ENCODE peak calls at places on chromosomes 16 and 17, in four cellular contexts. Y is K562, Z is H1, P is GM12878. X is an unnamed sample.

GRCh38 chr16:83680980-83681379 is 126.8 kb upstream of the HSBP1 start:
- DNase-seq in Y (no peak), Z (no peak), P (no peak), X (no peak)

GRCh38 chr17:16171613-16172012 is 43.7 kb downstream of the NCOR1 start:
- DNase-seq in Y (no peak), Z (no peak), P (no peak), X (peak; percentile 47)

GRCh38 chr16:51113254-51114125 is 37.6 kb downstream of the SALL1 start:
- DNase-seq in Y (no peak), Z (no peak), P (no peak), X (no peak)

GRCh38 chr16:74309789-74310781 is 13.5 kb downstream of the PSMD7 start:
- DNase-seq in Y (peak; percentile 41), Z (no peak), P (no peak), X (peak; percentile 56)

GRCh38 chr17:54426287-54426886 is 474.3 kb upstream of the TOM1L1 start:
- DNase-seq in Y (no peak), Z (no peak), P (no peak), X (no peak)

GRCh38 chr16:4082474-4083044 is 33.7 kb downstream of the ADCY9 start:
- DNase-seq in Y (no peak), Z (no peak), P (no peak), X (no peak)

GRCh38 chr17:67532326-67532871 is 155.3 kb downstream of the PITPNC1 start:
- DNase-seq in Y (no peak), Z (no peak), P (no peak), X (no peak)

GRCh38 chr17:57655564-57655963 is 89.5 kb downstream of the CCDC182 start:
- DNase-seq in Y (no peak), Z (no peak), P (no peak), X (no peak)

GRCh38 chr17:53462393-53462811 is 360.3 kb upstream of the KIF2B start:
- DNase-seq in Y (no peak), Z (no peak), P (no peak), X (no peak)

GRCh38 chr16:76577003-76577402 is 299.8 kb downstream of the CNTNAP4 start:
- DNase-seq in Y (no peak), Z (no peak), P (peak; percentile 61), X (no peak)

GRCh38 chr16:74111583-74111982 is 185.0 kb upstream of the PSMD7 start:
- DNase-seq in Y (no peak), Z (no peak), P (no peak), X (no peak)

GRCh38 chr17:63337579-63337978 is 108.5 kb downstream of the CYB561 start:
- DNase-seq in Y (no peak), Z (no peak), P (no peak), X (no peak)

GRCh38 chr16:56311208-56312027 is 113.9 kb downstream of the AMFR start:
- DNase-seq in Y (no peak), Z (no peak), P (no peak), X (no peak)

GRCh38 chr16:86244936-86245335 is 265.4 kb upstream of the FOXF1 start:
- DNase-seq in Y (no peak), Z (no peak), P (no peak), X (no peak)

GRCh38 chr17:65049085-65049756 is 7.3 kb downstream of the GNA13 start:
- DNase-seq in Y (no peak), Z (no peak), P (no peak), X (no peak)

GRCh38 chr17:40315206-40315605 is 6.2 kb downstream of the RARA start:
- DNase-seq in Y (no peak), Z (no peak), P (no peak), X (no peak)

GRCh38 chr17:40315678-40316570 is 6.9 kb downstream of the RARA start:
- DNase-seq in Y (no peak), Z (no peak), P (no peak), X (no peak)

GRCh38 chr17:40317880-40318834 is 9.2 kb downstream of the RARA start:
- DNase-seq in Y (peak; percentile 99), Z (peak; percentile 81), P (peak; percentile 79), X (peak; percentile 94)

GRCh38 chr17:40317345-40317873 is 8.4 kb downstream of the RARA start:
- DNase-seq in Y (peak; percentile 66), Z (no peak), P (no peak), X (peak; percentile 70)

GRCh38 chr17:40316571-40317344 is 7.8 kb downstream of the RARA start:
- DNase-seq in Y (no peak), Z (no peak), P (no peak), X (peak; percentile 75)
- H3K4me3 ChIP-seq in Y (no peak overlapping the region), Z (peak overlapping the region; percentile 63), P (peak overlapping the region; percentile 91), X (no peak overlapping the region)

GRCh38 chr17:80432350-80432955 is 17.5 kb downstream of the ENDOV start:
- DNase-seq in Y (no peak), Z (no peak), P (no peak), X (no peak)
- TF ChIP-seq CHD1 in Y (no peak), Z (no peak), P (no peak), X (no peak)

GRCh38 chr17:77466596-77467223 is 325.9 kb downstream of the SEC14L1 start:
- DNase-seq in Y (no peak), Z (no peak), P (no peak), X (no peak)

GRCh38 chr17:77464988-77465357 is 324.2 kb downstream of the SEC14L1 start:
- DNase-seq in Y (no peak), Z (no peak), P (no peak), X (no peak)

GRCh38 chr17:77467513-77467912 is 326.7 kb downstream of the SEC14L1 start:
- DNase-seq in Y (no peak), Z (no peak), P (no peak), X (no peak)

GRCh38 chr17:77465358-77466041 is 324.7 kb downstream of the SEC14L1 start:
- DNase-seq in Y (no peak), Z (no peak), P (peak; percentile 86), X (peak; percentile 77)

DNA sequence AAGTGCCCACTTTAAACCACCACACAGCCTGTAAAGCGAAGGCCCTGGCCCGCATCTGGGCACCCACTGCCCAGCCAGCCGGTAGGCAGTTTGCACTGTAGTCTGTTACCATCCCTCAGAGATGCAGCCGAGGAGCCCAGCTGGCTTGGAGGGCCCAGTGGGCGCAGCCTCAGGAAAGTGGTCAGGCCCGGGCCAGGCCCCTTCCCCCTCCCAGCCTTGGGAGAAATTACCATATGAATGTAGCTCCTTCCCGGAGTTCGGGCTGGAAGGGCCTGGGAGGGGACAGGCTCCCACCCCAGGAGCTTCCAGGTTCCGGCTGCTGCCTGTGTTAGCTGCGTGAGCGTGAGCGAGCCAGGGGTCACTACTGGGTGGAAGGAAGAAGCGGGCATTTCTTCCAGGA is 325.4 kb downstream of the SEC14L1 start:
- DNase-seq in Y (no peak), Z (no peak), P (no peak), X (no peak)
- H3K4me3 ChIP-seq in Y (no peak overlapping the region), Z (peak overlapping the region; percentile 17), P (peak overlapping the region; percentile 36), X (no peak overlapping the region)

GRCh38 chr17:47244697-47245096 is 8.9 kb upstream of the ITGB3 start:
- DNase-seq in Y (no peak), Z (no peak), P (no peak), X (peak; percentile 33)

GRCh38 chr17:47240806-47241205 is 12.8 kb upstream of the ITGB3 start:
- DNase-seq in Y (no peak), Z (no peak), P (no peak), X (no peak)

GRCh38 chr17:47242648-47243047 is 11.0 kb upstream of the ITGB3 start:
- DNase-seq in Y (no peak), Z (no peak), P (no peak), X (no peak)

GRCh38 chr17:47246120-47246519 is 7.5 kb upstream of the ITGB3 start:
- DNase-seq in Y (no peak), Z (no peak), P (no peak), X (peak; percentile 25)

DNA sequence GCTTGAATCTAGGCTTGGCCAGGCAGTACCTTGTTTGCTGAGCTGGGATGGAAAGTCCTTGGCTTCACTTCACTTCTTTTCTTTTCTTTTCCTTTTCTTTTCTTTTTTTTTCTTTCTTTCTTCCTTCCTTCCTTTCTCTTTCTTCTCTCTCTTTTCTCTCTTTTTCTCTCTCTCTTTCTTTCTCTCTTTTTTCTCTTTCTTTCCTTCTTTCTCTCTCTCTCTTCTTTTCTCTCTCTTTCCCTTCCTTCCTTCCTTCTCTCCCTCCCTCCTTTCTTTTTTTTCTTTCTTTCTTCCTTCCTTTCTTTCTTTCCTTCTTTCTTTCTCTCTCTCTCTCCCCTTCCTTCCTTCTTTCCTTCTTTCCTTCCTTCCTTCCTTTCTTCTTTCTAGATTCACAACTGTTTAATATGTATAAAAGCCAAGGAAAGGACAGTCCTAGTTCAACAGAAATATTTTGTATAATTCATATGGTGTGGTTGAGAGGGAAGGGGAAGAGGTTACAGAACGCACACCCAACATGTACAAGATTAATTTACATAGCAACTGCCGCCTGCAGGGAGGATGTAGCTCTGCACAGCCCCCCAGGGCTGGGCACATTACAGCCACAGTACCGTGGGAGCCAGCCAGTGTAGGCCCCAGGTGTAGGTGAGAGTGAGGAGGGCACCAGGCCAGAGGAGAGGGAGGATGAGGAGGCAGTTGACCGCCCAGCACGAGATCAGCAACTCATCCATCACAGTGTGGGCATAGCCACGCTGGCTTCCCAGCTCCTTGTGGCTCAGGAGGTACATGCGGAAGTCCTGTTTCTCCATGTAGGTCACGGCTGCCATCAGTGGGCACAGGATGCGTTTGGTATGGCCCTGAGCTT is 9.7 kb upstream of the ITGB3 start:
- DNase-seq in Y (no peak), Z (no peak), P (no peak), X (no peak)
- TF ChIP-seq CHD1 in Y (no peak), Z (no peak), P (no peak), X (no peak)

DNA sequence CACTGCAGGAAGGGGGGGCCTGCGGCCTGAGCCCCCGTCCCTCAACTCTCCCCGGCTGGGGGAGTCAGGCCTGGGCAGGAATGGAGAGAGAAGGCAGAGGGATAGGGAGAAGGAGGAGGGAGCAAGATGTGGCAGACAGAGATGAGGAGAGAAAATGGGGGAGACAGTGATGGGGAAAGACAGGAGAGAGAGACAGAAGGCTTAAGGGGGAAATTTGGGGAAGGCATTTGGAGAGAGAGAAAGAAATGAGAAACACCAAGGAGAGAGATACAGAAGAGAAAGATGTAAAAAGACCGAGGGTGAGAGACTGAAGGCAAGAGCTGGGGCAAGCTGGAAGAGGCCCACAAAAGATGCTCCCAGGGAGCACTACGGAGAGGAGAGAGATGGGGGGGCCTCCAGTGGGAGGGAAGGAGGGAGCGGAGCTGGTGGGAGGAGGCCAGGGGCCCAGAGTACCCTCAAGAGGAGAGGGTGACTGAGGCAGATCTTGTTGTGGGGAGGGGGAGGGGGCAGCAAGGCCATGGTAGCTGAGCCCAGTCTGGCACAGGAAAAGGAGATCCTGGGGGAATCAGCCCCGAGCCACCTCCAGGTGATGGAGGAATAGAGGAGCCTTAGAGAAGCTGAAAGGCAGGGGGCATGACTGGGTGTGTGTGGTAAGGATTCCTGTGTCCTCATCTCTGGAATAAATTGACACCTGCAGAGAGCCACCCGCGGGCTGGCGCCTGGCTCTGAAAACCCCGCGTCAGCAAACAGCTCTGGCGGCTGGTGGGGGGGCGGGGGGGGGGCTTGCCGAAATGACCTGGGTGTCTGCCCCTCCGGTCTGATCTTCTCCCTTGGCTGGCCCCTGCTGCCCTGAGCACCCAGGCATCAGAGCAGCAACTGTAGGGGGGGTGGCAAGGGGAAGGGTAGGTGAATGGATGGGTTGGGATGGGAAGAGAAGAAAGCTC is 1.5 kb upstream of the NLGN2 start:
- DNase-seq in Y (no peak), Z (no peak), P (no peak), X (no peak)
- H3K4me3 ChIP-seq in Y (peak overlapping the region; percentile 68), Z (peak overlapping the region; percentile 80), P (no peak overlapping the region), X (peak overlapping the region; percentile 94)

GRCh38 chr17:43627657-43628650 is 33.8 kb downstream of the MEOX1 start:
- DNase-seq in Y (no peak), Z (no peak), P (no peak), X (peak; percentile 31)
- TF ChIP-seq CHD1 in Y (no peak), Z (no peak), P (no peak), X (no peak)